ENCODE peak calls at places on chromosome 9, in six cellular contexts. N is H9, B is neuronal stem cell, X is IMR-90, Z is H1, S is mesendoderm. M is an unnamed sample.

GRCh38 chr9:81557957-81558791 is 131.2 kb downstream of the TLE1 start:
- DNase-seq in B (no peak), X (peak; percentile 88), S (peak; percentile 76), N (no peak), Z (no peak), M (peak; percentile 84)

GRCh38 chr9:972512-973294 is 3.8 kb upstream of the DMRT3 start:
- DNase-seq in X (no peak), S (no peak), Z (peak; percentile 67), B (no peak), N (peak; percentile 66), M (no peak)

GRCh38 chr9:9498147-9498546 is 1114.7 kb downstream of the PTPRD start:
- DNase-seq in B (no peak), N (no peak), S (no peak), X (no peak), Z (no peak), M (no peak)

GRCh38 chr9:89433826-89434225 is 64.1 kb downstream of the SEMA4D start:
- DNase-seq in B (no peak), Z (no peak), N (no peak), S (no peak), X (peak; percentile 76), M (peak; percentile 53)

GRCh38 chr9:87551692-87552303 is 54.1 kb downstream of the DAPK1 start:
- DNase-seq in N (peak; percentile 51), X (no peak), Z (no peak), B (no peak), S (peak; percentile 56), M (no peak)

GRCh38 chr9:108933231-108933630 is 693 bp downstream of the ELP1 start:
- DNase-seq in X (peak; percentile 40), S (no peak), B (no peak), N (no peak), Z (no peak), M (peak; percentile 40)

GRCh38 chr9:73143606-73144328 is 7.9 kb upstream of the ANXA1 start:
- DNase-seq in S (peak; percentile 88), Z (no peak), X (peak; percentile 88), N (no peak), B (no peak), M (peak; percentile 88)

GRCh38 chr9:127121628-127122175 is 733 bp downstream of the ANGPTL2 start:
- DNase-seq in B (peak; percentile 43), X (peak; percentile 35), Z (peak; percentile 60), S (peak; percentile 50), N (peak; percentile 46), M (peak; percentile 56)

GRCh38 chr9:83582026-83582425 is 40.9 kb upstream of the IDNK start:
- DNase-seq in Z (no peak), X (peak; percentile 36), B (no peak), S (no peak), N (no peak), M (no peak)

GRCh38 chr9:112705773-112706427 is 12.0 kb downstream of the INIP start:
- DNase-seq in N (peak; percentile 45), B (peak; percentile 18), Z (no peak), X (peak; percentile 36), S (peak; percentile 76), M (peak; percentile 51)

GRCh38 chr9:116421006-116421538 is 266.0 kb upstream of the TRIM32 start:
- DNase-seq in S (no peak), B (no peak), N (no peak), X (peak; percentile 56), Z (no peak), M (no peak)

GRCh38 chr9:7910426-7911015 is 110.9 kb upstream of the DMAC1 start:
- DNase-seq in N (no peak), Z (no peak), S (peak; percentile 10), B (no peak), X (no peak), M (no peak)

GRCh38 chr9:76902395-76902794 is 3.5 kb downstream of the PRUNE2 start:
- DNase-seq in N (no peak), X (no peak), B (no peak), Z (no peak), S (no peak), M (no peak)

GRCh38 chr9:85332487-85332886 is 409.3 kb downstream of the AGTPBP1 start:
- DNase-seq in Z (peak; percentile 49), X (no peak), S (peak; percentile 88), B (no peak), N (peak; percentile 75), M (no peak)

GRCh38 chr9:108207611-108208051 is 648.2 kb downstream of the ACTL7B start:
- DNase-seq in Z (no peak), X (peak; percentile 32), N (no peak), S (no peak), B (no peak), M (no peak)

GRCh38 chr9:88258587-88258986 is 120.3 kb upstream of the SPATA31C2 start:
- DNase-seq in B (no peak), N (no peak), Z (no peak), S (no peak), X (no peak), M (peak; percentile 28)

GRCh38 chr9:71552480-71552879 is 215.8 kb downstream of the CEMIP2 start:
- DNase-seq in B (no peak), N (peak; percentile 76), X (no peak), Z (peak; percentile 52), S (peak; percentile 60), M (no peak)

DNA sequence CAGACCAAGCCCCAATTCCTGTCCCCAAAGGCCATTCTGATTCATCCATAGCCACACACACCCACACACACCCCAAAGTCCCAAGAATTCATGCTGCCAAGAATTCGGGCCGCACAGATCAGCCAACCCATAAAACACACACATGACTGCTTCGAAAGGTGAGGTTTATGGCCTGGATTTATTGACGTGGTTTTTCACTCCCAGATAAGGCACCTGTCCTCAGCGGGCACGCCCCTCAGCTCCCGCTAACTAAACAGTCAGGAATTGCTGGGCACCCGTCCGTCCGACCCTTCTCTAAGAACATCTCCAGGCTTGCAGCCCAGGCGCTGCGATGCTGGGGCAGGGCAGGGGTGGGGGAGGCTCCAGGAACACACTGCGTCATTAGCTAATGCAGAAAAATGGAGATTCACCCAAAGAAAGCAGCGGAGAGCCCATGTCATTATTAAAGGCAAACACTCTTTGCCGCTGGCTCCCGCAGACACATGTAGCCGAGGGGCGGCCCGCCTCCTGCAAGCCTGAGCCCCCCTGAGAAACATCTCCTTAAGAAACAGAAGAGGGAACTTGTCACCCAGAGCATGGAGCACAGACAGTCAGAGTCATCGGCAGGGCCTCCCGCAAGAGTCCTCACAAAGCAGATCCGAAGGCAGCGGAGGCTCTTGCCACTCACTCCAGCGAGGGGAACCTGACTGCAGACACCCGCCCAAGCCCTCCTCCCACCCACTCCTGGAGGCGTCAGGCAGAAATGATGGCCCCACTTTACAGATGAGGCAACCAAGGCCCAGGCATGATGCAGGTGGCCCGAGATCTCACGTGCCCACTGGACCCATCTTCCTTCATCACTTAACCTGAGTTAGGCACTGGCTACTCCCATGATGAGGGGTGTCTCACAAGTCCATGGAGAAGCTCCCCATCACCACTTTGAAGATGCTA is 19.8 kb downstream of the VAV2 start:
- DNase-seq in S (no peak), N (no peak), Z (no peak), B (no peak), X (no peak), M (no peak)
- H3K4ac ChIP-seq in S (no peak overlapping the region), N (no peak overlapping the region), Z (no peak overlapping the region), B (no peak overlapping the region), X (no peak overlapping the region), M (no peak overlapping the region)

DNA sequence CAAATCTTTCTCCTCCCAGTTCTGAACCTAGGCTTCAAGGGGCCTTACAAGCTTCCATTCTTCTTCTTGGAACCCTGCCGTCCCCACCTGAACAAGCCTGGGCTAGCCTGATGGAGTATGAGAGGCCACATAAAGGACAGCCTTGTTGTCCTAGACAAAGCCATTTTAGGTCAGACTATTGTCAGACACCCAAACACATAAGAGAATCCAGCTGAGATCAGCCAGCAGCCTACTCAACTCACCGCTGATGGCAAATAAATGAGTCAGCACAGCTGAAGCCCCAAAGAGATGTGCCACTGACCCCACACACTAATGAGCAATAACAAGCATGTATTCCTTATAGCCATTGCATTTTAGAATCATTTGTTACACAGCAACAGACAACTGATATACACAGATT is 33.8 kb downstream of the SVEP1 start:
- DNase-seq in S (no peak), B (no peak), X (peak; percentile 11), N (no peak), Z (no peak), M (peak; percentile 40)
- H2BK15ac ChIP-seq in S (no peak overlapping the region), B (no peak overlapping the region), X (peak overlapping the region; percentile 43), N (no peak overlapping the region), Z (no peak overlapping the region), M (no peak overlapping the region)

GRCh38 chr9:92947268-92948031 is at the start of gene FGD3:
- DNase-seq in N (peak; percentile 49), S (no peak), B (no peak), X (no peak), Z (peak; percentile 68), M (peak; percentile 16)
- H4K8ac ChIP-seq in N (no peak within 1 kb of the TSS), S (no peak within 1 kb of the TSS), B (no peak within 1 kb of the TSS), X (no peak within 1 kb of the TSS), Z (peak within 1 kb of the TSS; percentile 42), M (no peak within 1 kb of the TSS)

DNA sequence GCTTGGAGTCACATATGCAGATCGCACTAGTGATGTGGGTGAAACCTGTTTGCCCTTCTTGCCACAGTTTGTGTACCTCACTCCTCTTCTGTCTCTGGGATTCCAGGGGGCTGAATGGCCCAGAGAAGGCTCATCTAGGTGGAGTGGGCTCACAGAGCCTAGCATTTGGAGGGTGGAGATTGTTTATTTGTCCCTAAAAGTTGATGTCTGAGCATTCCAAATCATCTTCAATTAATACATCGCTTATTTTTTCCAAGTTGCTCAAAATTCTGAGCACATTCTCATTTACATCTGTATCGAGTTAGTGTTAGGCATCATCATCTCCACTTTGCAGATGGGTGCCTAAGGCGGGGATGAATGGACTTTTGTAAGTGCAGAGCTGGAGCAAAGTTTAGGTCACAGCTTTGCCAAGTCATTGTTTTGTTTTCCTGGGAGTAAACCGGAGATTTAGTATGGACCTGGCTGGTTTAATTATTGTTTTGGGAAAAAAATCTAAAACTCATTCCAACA is 2.0 kb downstream of the ABL1 start:
- DNase-seq in B (no peak), S (no peak), X (peak; percentile 67), Z (no peak), N (no peak), M (peak; percentile 36)
- H3K4ac ChIP-seq in B (no peak overlapping the region), S (no peak overlapping the region), X (peak overlapping the region; percentile 79), Z (no peak overlapping the region), N (no peak overlapping the region), M (no peak overlapping the region)

GRCh38 chr9:37342895-37343294 is 79.6 kb upstream of the GRHPR start:
- DNase-seq in N (no peak), S (no peak), Z (no peak), X (no peak), B (no peak), M (no peak)

GRCh38 chr9:37341704-37342103 is 80.8 kb upstream of the GRHPR start:
- DNase-seq in N (no peak), Z (no peak), B (no peak), X (no peak), S (no peak), M (no peak)

GRCh38 chr9:37342493-37342892 is 80.0 kb upstream of the GRHPR start:
- DNase-seq in N (no peak), Z (no peak), S (no peak), B (no peak), X (no peak), M (no peak)

GRCh38 chr9:37345038-37345437 is 77.5 kb upstream of the GRHPR start:
- DNase-seq in B (no peak), Z (no peak), S (no peak), X (no peak), N (no peak), M (no peak)

GRCh38 chr9:37343724-37344123 is 78.8 kb upstream of the GRHPR start:
- DNase-seq in S (no peak), B (no peak), Z (no peak), N (no peak), X (no peak), M (no peak)
- H2BK15ac ChIP-seq in S (no peak overlapping the region), B (no peak overlapping the region), Z (no peak overlapping the region), N (no peak overlapping the region), X (no peak overlapping the region), M (no peak overlapping the region)

GRCh38 chr9:129480705-129481104 is 140.2 kb downstream of the C9orf50 start:
- DNase-seq in X (no peak), Z (no peak), S (no peak), B (no peak), N (no peak), M (no peak)
- H4K8ac ChIP-seq in X (peak overlapping the region; percentile 96), Z (no peak overlapping the region), S (no peak overlapping the region), B (no peak overlapping the region), N (no peak overlapping the region), M (no peak overlapping the region)